ENCODE peak calls at places on chromosomes 16 and 17, in six cellular contexts. S is SK-N-SH, P is PC-3, X is HCT116, Z is GM23248, M is MM.1S. D is an unnamed sample.

GRCh38 chr16:71367243-71367976 is 8.9 kb downstream of the CALB2 start:
- DNase-seq in S (peak), P (peak), X (peak), Z (peak), M (peak), D (peak)

GRCh38 chr17:45388604-45389325 is 43.9 kb downstream of the ARHGAP27 start:
- DNase-seq in S (no peak), P (peak), X (no peak), Z (peak), M (no peak), D (no peak)

GRCh38 chr17:38349097-38349904 is 2.3 kb upstream of the SOCS7 start:
- DNase-seq in S (peak), P (peak), X (peak), Z (peak), M (peak), D (peak)

GRCh38 chr16:19804538-19805323 is 79.9 kb downstream of the GPRC5B start:
- DNase-seq in S (no peak), P (peak), X (no peak), Z (no peak), M (no peak), D (peak)

GRCh38 chr16:19284207-19284606 is 1.3 kb upstream of the CLEC19A start:
- DNase-seq in S (no peak), P (peak), X (peak), Z (peak), M (no peak), D (no peak)

GRCh38 chr17:66805567-66805966 is 29.4 kb upstream of the CACNG5 start:
- DNase-seq in S (no peak), P (no peak), X (no peak), Z (no peak), M (no peak), D (no peak)

GRCh38 chr17:29640413-29640812 is 17.7 kb upstream of the CORO6 start:
- DNase-seq in S (no peak), P (no peak), X (no peak), Z (peak), M (no peak), D (no peak)

GRCh38 chr16:3582276-3583165 is 5.3 kb upstream of the NLRC3 start:
- DNase-seq in S (no peak), P (no peak), X (no peak), Z (no peak), M (no peak), D (no peak)

GRCh38 chr17:77491921-77492445 is 351.2 kb downstream of the SEC14L1 start:
- DNase-seq in S (no peak), P (no peak), X (no peak), Z (no peak), M (peak), D (no peak)

GRCh38 chr17:4512156-4513112 is 13.8 kb downstream of the SPNS2 start:
- DNase-seq in S (no peak), P (no peak), X (no peak), Z (no peak), M (no peak), D (no peak)

GRCh38 chr16:80125677-80126076 is 415.1 kb upstream of the DYNLRB2 start:
- DNase-seq in S (no peak), P (no peak), X (no peak), Z (peak), M (no peak), D (no peak)

GRCh38 chr16:12643034-12643455 is 160.6 kb downstream of the CPPED1 start:
- DNase-seq in S (no peak), P (no peak), X (no peak), Z (no peak), M (no peak), D (no peak)

GRCh38 chr17:74148446-74148845 is 55.0 kb upstream of the RPL38 start:
- DNase-seq in S (no peak), P (no peak), X (no peak), Z (no peak), M (no peak), D (no peak)

GRCh38 chr17:81354944-81355327 is 40.3 kb upstream of the BAHCC1 start:
- DNase-seq in S (no peak), P (no peak), X (no peak), Z (no peak), M (no peak), D (no peak)

GRCh38 chr16:74448990-74449389 is 27.7 kb upstream of the CLEC18B start:
- DNase-seq in S (no peak), P (peak), X (peak), Z (peak), M (no peak), D (no peak)

GRCh38 chr16:74064120-74064735 is 232.4 kb upstream of the PSMD7 start:
- DNase-seq in S (peak), P (no peak), X (no peak), Z (peak), M (no peak), D (no peak)

GRCh38 chr17:31431098-31431794 is 39.8 kb downstream of the RAB11FIP4 start:
- DNase-seq in S (no peak), P (no peak), X (no peak), Z (no peak), M (no peak), D (no peak)

GRCh38 chr17:50260501-50260911 is 13.8 kb upstream of the TMEM92 start:
- DNase-seq in S (peak), P (no peak), X (no peak), Z (no peak), M (no peak), D (no peak)

GRCh38 chr16:72073831-72074230 is 10.8 kb downstream of the HPR start:
- DNase-seq in S (no peak), P (no peak), X (no peak), Z (no peak), M (no peak), D (no peak)

GRCh38 chr17:74408262-74408661 is 23.6 kb upstream of the GPRC5C start:
- DNase-seq in S (no peak), P (peak), X (no peak), Z (peak), M (no peak), D (no peak)

GRCh38 chr17:883586-883962 is 96.0 kb downstream of the NXN start:
- DNase-seq in S (no peak), P (no peak), X (no peak), Z (no peak), M (no peak), D (no peak)

GRCh38 chr17:75325827-75326586 is 36.8 kb upstream of the SLC25A19 start:
- DNase-seq in S (no peak), P (no peak), X (no peak), Z (peak), M (no peak), D (no peak)

GRCh38 chr17:561118-561517 is 153.5 kb downstream of the VPS53 start:
- DNase-seq in S (no peak), P (peak), X (no peak), Z (peak), M (no peak), D (no peak)

GRCh38 chr17:79979841-79980215 is 55.8 kb downstream of the TBC1D16 start:
- DNase-seq in S (peak), P (no peak), X (no peak), Z (no peak), M (no peak), D (no peak)

GRCh38 chr17:164536-165235 is 16.8 kb downstream of the DOC2B start:
- DNase-seq in S (peak), P (peak), X (no peak), Z (peak), M (no peak), D (peak)

GRCh38 chr16:59543641-59544040 is 809.5 kb upstream of the GOT2 start:
- DNase-seq in S (no peak), P (peak), X (no peak), Z (peak), M (no peak), D (no peak)

GRCh38 chr17:17635126-17635525 is 43.6 kb upstream of the PEMT start:
- DNase-seq in S (no peak), P (no peak), X (no peak), Z (peak), M (no peak), D (no peak)

GRCh38 chr16:10970065-10970464 is 25.7 kb downstream of the CLEC16A start:
- DNase-seq in S (no peak), P (no peak), X (no peak), Z (peak), M (no peak), D (no peak)

GRCh38 chr17:48294989-48295892 is 134.8 kb downstream of the SKAP1 start:
- DNase-seq in S (no peak), P (peak), X (no peak), Z (peak), M (peak), D (no peak)

GRCh38 chr17:8859029-8859803 is 8.3 kb downstream of the PIK3R6 start:
- DNase-seq in S (no peak), P (no peak), X (no peak), Z (peak), M (no peak), D (no peak)

GRCh38 chr17:81870155-81870977 is 771 bp downstream of the ARHGDIA start:
- DNase-seq in S (peak), P (peak), X (no peak), Z (peak), M (peak), D (peak)

GRCh38 chr16:3127745-3128144 is 7.1 kb upstream of the ZNF213 start:
- DNase-seq in S (no peak), P (no peak), X (no peak), Z (no peak), M (no peak), D (peak)

GRCh38 chr17:80834896-80835281 is 156.8 kb upstream of the CHMP6 start:
- DNase-seq in S (no peak), P (no peak), X (no peak), Z (no peak), M (no peak), D (no peak)

GRCh38 chr16:68417711-68418301 is 30.5 kb downstream of the SMPD3 start:
- DNase-seq in S (no peak), P (peak), X (no peak), Z (no peak), M (peak), D (no peak)

GRCh38 chr17:41588126-41588810 is 1.6 kb upstream of the KRT14 start:
- DNase-seq in S (no peak), P (no peak), X (no peak), Z (peak), M (no peak), D (no peak)

GRCh38 chr17:55384833-55385232 is 36.8 kb downstream of the MMD start:
- DNase-seq in S (no peak), P (no peak), X (no peak), Z (peak), M (no peak), D (no peak)

GRCh38 chr16:67086829-67087228 is 22.9 kb upstream of the PHAF1 start:
- DNase-seq in S (no peak), P (no peak), X (no peak), Z (no peak), M (no peak), D (no peak)

GRCh38 chr17:61625564-61625963 is 34.5 kb upstream of the NACA2 start:
- DNase-seq in S (no peak), P (no peak), X (no peak), Z (no peak), M (no peak), D (no peak)
- TF ChIP-seq EZH2phosphoT487 in S (no peak), P (no peak), X (no peak), Z (no peak), M (no peak), D (no peak)

DNA sequence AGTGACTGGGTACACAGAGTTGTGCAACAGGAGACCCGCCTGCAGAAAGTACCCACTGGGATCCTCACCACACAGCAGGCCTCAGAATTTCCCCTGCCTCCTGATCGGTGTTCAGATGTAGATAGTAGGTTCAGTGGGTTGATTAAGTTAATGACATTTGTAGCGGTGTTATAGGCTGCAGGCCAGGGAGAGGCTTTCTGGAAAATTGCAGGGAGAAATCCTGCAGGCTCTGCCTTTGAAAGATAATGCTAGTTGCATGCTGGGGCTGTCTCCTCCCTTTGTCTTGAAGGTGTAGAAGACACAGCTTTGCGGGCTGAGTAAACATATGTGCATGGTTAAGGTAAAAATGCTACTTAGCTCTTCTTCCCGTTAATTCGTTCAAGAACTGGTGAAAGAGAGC is 406.3 kb upstream of the RBFOX1 start:
- DNase-seq in S (no peak), P (no peak), X (no peak), Z (no peak), M (no peak), D (no peak)
- H3K9ac ChIP-seq in S (no peak), P (no peak), X (no peak), Z (no peak), M (no peak), D (no peak)

GRCh38 chr16:89700100-89700648 is 1.3 kb downstream of the SPATA2L start:
- DNase-seq in S (peak), P (peak), X (peak), Z (peak), M (peak), D (peak)
- H2AFZ ChIP-seq in S (no peak), P (no peak), X (no peak), Z (no peak), M (no peak), D (no peak)

GRCh38 chr17:64126918-64127317 is 3.0 kb downstream of the ERN1 start:
- DNase-seq in S (no peak), P (peak), X (no peak), Z (peak), M (no peak), D (no peak)
- TF ChIP-seq EZH2phosphoT487 in S (no peak), P (no peak), X (no peak), Z (no peak), M (no peak), D (no peak)